ENCODE peak calls at places on chromosome X, in seven cellular contexts. One of them, this sample, is unnamed.

GRCh38 chrX:28584025-28584424 is 3.2 kb upstream of the IL1RAPL1 start:
- DNase-seq in stimulated activated CD4-positive, alpha-beta T cell treated with anti-CD3 and anti-CD28 coated beads, Interleukin-4, amount 100 ng/mL, for 4 hours: no peak
- DNase-seq in Right ventricle myocardium superior: no peak
- DNase-seq in stimulated activated CD8-positive, alpha-beta memory T cell treated with anti-CD3 and anti-CD28 coated beads, Interleukin-12 subunit alpha, Interleukin-12 subunit beta, amount 100 ng/mL, for 1 hour: no peak
- DNase-seq in activated CD8-positive, alpha-beta memory T cell treated with anti-CD3 and anti-CD28 coated beads, Interleukin-2, amount 50 U/mL, for 48 hours: no peak
- DNase-seq in activated naive CD4-positive, alpha-beta T cell treated with anti-CD3 and anti-CD28 coated beads, Interleukin-2, amount 50 U/mL, for 72 hours: no peak
- DNase-seq in SW480: no peak
- DNase-seq in this sample: no peak

GRCh38 chrX:132118361-132118760 is 9.5 kb downstream of the FRMD7 start:
- DNase-seq in stimulated activated CD4-positive, alpha-beta T cell treated with anti-CD3 and anti-CD28 coated beads, Interleukin-4, amount 100 ng/mL, for 4 hours: no peak
- DNase-seq in Right ventricle myocardium superior: no peak
- DNase-seq in stimulated activated CD8-positive, alpha-beta memory T cell treated with anti-CD3 and anti-CD28 coated beads, Interleukin-12 subunit alpha, Interleukin-12 subunit beta, amount 100 ng/mL, for 1 hour: no peak
- DNase-seq in activated CD8-positive, alpha-beta memory T cell treated with anti-CD3 and anti-CD28 coated beads, Interleukin-2, amount 50 U/mL, for 48 hours: no peak
- DNase-seq in activated naive CD4-positive, alpha-beta T cell treated with anti-CD3 and anti-CD28 coated beads, Interleukin-2, amount 50 U/mL, for 72 hours: no peak
- DNase-seq in SW480: no peak
- DNase-seq in this sample: no peak

GRCh38 chrX:15761564-15762191 is 23.6 kb downstream of the CA5B start:
- DNase-seq in stimulated activated CD4-positive, alpha-beta T cell treated with anti-CD3 and anti-CD28 coated beads, Interleukin-4, amount 100 ng/mL, for 4 hours: peak; percentile 4
- DNase-seq in Right ventricle myocardium superior: no peak
- DNase-seq in stimulated activated CD8-positive, alpha-beta memory T cell treated with anti-CD3 and anti-CD28 coated beads, Interleukin-12 subunit alpha, Interleukin-12 subunit beta, amount 100 ng/mL, for 1 hour: no peak
- DNase-seq in activated CD8-positive, alpha-beta memory T cell treated with anti-CD3 and anti-CD28 coated beads, Interleukin-2, amount 50 U/mL, for 48 hours: no peak
- DNase-seq in activated naive CD4-positive, alpha-beta T cell treated with anti-CD3 and anti-CD28 coated beads, Interleukin-2, amount 50 U/mL, for 72 hours: no peak
- DNase-seq in SW480: peak; percentile 16
- DNase-seq in this sample: no peak

GRCh38 chrX:153969904-153970397 is 1.7 kb downstream of the HCFC1 start:
- DNase-seq in stimulated activated CD4-positive, alpha-beta T cell treated with anti-CD3 and anti-CD28 coated beads, Interleukin-4, amount 100 ng/mL, for 4 hours: no peak
- DNase-seq in Right ventricle myocardium superior: peak; percentile 54
- DNase-seq in stimulated activated CD8-positive, alpha-beta memory T cell treated with anti-CD3 and anti-CD28 coated beads, Interleukin-12 subunit alpha, Interleukin-12 subunit beta, amount 100 ng/mL, for 1 hour: no peak
- DNase-seq in activated CD8-positive, alpha-beta memory T cell treated with anti-CD3 and anti-CD28 coated beads, Interleukin-2, amount 50 U/mL, for 48 hours: no peak
- DNase-seq in activated naive CD4-positive, alpha-beta T cell treated with anti-CD3 and anti-CD28 coated beads, Interleukin-2, amount 50 U/mL, for 72 hours: no peak
- DNase-seq in SW480: no peak
- DNase-seq in this sample: no peak

GRCh38 chrX:153780678-153781427 is at the start of gene SRPK3:
- DNase-seq in stimulated activated CD4-positive, alpha-beta T cell treated with anti-CD3 and anti-CD28 coated beads, Interleukin-4, amount 100 ng/mL, for 4 hours: no peak
- DNase-seq in Right ventricle myocardium superior: peak; percentile 53
- DNase-seq in stimulated activated CD8-positive, alpha-beta memory T cell treated with anti-CD3 and anti-CD28 coated beads, Interleukin-12 subunit alpha, Interleukin-12 subunit beta, amount 100 ng/mL, for 1 hour: no peak
- DNase-seq in activated CD8-positive, alpha-beta memory T cell treated with anti-CD3 and anti-CD28 coated beads, Interleukin-2, amount 50 U/mL, for 48 hours: no peak
- DNase-seq in activated naive CD4-positive, alpha-beta T cell treated with anti-CD3 and anti-CD28 coated beads, Interleukin-2, amount 50 U/mL, for 72 hours: no peak
- DNase-seq in SW480: no peak
- DNase-seq in this sample: no peak

GRCh38 chrX:130085551-130085986 is 24.7 kb downstream of the ELF4 start:
- DNase-seq in stimulated activated CD4-positive, alpha-beta T cell treated with anti-CD3 and anti-CD28 coated beads, Interleukin-4, amount 100 ng/mL, for 4 hours: no peak
- DNase-seq in Right ventricle myocardium superior: no peak
- DNase-seq in stimulated activated CD8-positive, alpha-beta memory T cell treated with anti-CD3 and anti-CD28 coated beads, Interleukin-12 subunit alpha, Interleukin-12 subunit beta, amount 100 ng/mL, for 1 hour: no peak
- DNase-seq in activated CD8-positive, alpha-beta memory T cell treated with anti-CD3 and anti-CD28 coated beads, Interleukin-2, amount 50 U/mL, for 48 hours: no peak
- DNase-seq in activated naive CD4-positive, alpha-beta T cell treated with anti-CD3 and anti-CD28 coated beads, Interleukin-2, amount 50 U/mL, for 72 hours: no peak
- DNase-seq in SW480: no peak
- DNase-seq in this sample: no peak

GRCh38 chrX:132412208-132412607 is 76.6 kb downstream of the MBNL3 start:
- DNase-seq in stimulated activated CD4-positive, alpha-beta T cell treated with anti-CD3 and anti-CD28 coated beads, Interleukin-4, amount 100 ng/mL, for 4 hours: no peak
- DNase-seq in Right ventricle myocardium superior: no peak
- DNase-seq in stimulated activated CD8-positive, alpha-beta memory T cell treated with anti-CD3 and anti-CD28 coated beads, Interleukin-12 subunit alpha, Interleukin-12 subunit beta, amount 100 ng/mL, for 1 hour: no peak
- DNase-seq in activated CD8-positive, alpha-beta memory T cell treated with anti-CD3 and anti-CD28 coated beads, Interleukin-2, amount 50 U/mL, for 48 hours: no peak
- DNase-seq in activated naive CD4-positive, alpha-beta T cell treated with anti-CD3 and anti-CD28 coated beads, Interleukin-2, amount 50 U/mL, for 72 hours: no peak
- DNase-seq in SW480: no peak
- DNase-seq in this sample: no peak

GRCh38 chrX:123846598-123847038 is 13.2 kb upstream of the XIAP start:
- DNase-seq in stimulated activated CD4-positive, alpha-beta T cell treated with anti-CD3 and anti-CD28 coated beads, Interleukin-4, amount 100 ng/mL, for 4 hours: no peak
- DNase-seq in Right ventricle myocardium superior: no peak
- DNase-seq in stimulated activated CD8-positive, alpha-beta memory T cell treated with anti-CD3 and anti-CD28 coated beads, Interleukin-12 subunit alpha, Interleukin-12 subunit beta, amount 100 ng/mL, for 1 hour: no peak
- DNase-seq in activated CD8-positive, alpha-beta memory T cell treated with anti-CD3 and anti-CD28 coated beads, Interleukin-2, amount 50 U/mL, for 48 hours: no peak
- DNase-seq in activated naive CD4-positive, alpha-beta T cell treated with anti-CD3 and anti-CD28 coated beads, Interleukin-2, amount 50 U/mL, for 72 hours: no peak
- DNase-seq in SW480: no peak
- DNase-seq in this sample: no peak

GRCh38 chrX:8864151-8864550 is 63.0 kb upstream of the FAM9A start:
- DNase-seq in stimulated activated CD4-positive, alpha-beta T cell treated with anti-CD3 and anti-CD28 coated beads, Interleukin-4, amount 100 ng/mL, for 4 hours: no peak
- DNase-seq in Right ventricle myocardium superior: no peak
- DNase-seq in stimulated activated CD8-positive, alpha-beta memory T cell treated with anti-CD3 and anti-CD28 coated beads, Interleukin-12 subunit alpha, Interleukin-12 subunit beta, amount 100 ng/mL, for 1 hour: no peak
- DNase-seq in activated CD8-positive, alpha-beta memory T cell treated with anti-CD3 and anti-CD28 coated beads, Interleukin-2, amount 50 U/mL, for 48 hours: no peak
- DNase-seq in activated naive CD4-positive, alpha-beta T cell treated with anti-CD3 and anti-CD28 coated beads, Interleukin-2, amount 50 U/mL, for 72 hours: no peak
- DNase-seq in SW480: no peak
- DNase-seq in this sample: no peak

GRCh38 chrX:74510401-74510800 is 89.1 kb downstream of the SLC16A2 start:
- DNase-seq in stimulated activated CD4-positive, alpha-beta T cell treated with anti-CD3 and anti-CD28 coated beads, Interleukin-4, amount 100 ng/mL, for 4 hours: no peak
- DNase-seq in Right ventricle myocardium superior: no peak
- DNase-seq in stimulated activated CD8-positive, alpha-beta memory T cell treated with anti-CD3 and anti-CD28 coated beads, Interleukin-12 subunit alpha, Interleukin-12 subunit beta, amount 100 ng/mL, for 1 hour: no peak
- DNase-seq in activated CD8-positive, alpha-beta memory T cell treated with anti-CD3 and anti-CD28 coated beads, Interleukin-2, amount 50 U/mL, for 48 hours: no peak
- DNase-seq in activated naive CD4-positive, alpha-beta T cell treated with anti-CD3 and anti-CD28 coated beads, Interleukin-2, amount 50 U/mL, for 72 hours: no peak
- DNase-seq in SW480: no peak
- DNase-seq in this sample: no peak

GRCh38 chrX:15418707-15419181 is 34.5 kb upstream of the VEGFD start:
- DNase-seq in stimulated activated CD4-positive, alpha-beta T cell treated with anti-CD3 and anti-CD28 coated beads, Interleukin-4, amount 100 ng/mL, for 4 hours: no peak
- DNase-seq in Right ventricle myocardium superior: no peak
- DNase-seq in stimulated activated CD8-positive, alpha-beta memory T cell treated with anti-CD3 and anti-CD28 coated beads, Interleukin-12 subunit alpha, Interleukin-12 subunit beta, amount 100 ng/mL, for 1 hour: no peak
- DNase-seq in activated CD8-positive, alpha-beta memory T cell treated with anti-CD3 and anti-CD28 coated beads, Interleukin-2, amount 50 U/mL, for 48 hours: no peak
- DNase-seq in activated naive CD4-positive, alpha-beta T cell treated with anti-CD3 and anti-CD28 coated beads, Interleukin-2, amount 50 U/mL, for 72 hours: no peak
- DNase-seq in SW480: no peak
- DNase-seq in this sample: no peak

GRCh38 chrX:16834811-16835210 is 35.4 kb downstream of the RBBP7 start:
- DNase-seq in stimulated activated CD4-positive, alpha-beta T cell treated with anti-CD3 and anti-CD28 coated beads, Interleukin-4, amount 100 ng/mL, for 4 hours: no peak
- DNase-seq in Right ventricle myocardium superior: no peak
- DNase-seq in stimulated activated CD8-positive, alpha-beta memory T cell treated with anti-CD3 and anti-CD28 coated beads, Interleukin-12 subunit alpha, Interleukin-12 subunit beta, amount 100 ng/mL, for 1 hour: no peak
- DNase-seq in activated CD8-positive, alpha-beta memory T cell treated with anti-CD3 and anti-CD28 coated beads, Interleukin-2, amount 50 U/mL, for 48 hours: no peak
- DNase-seq in activated naive CD4-positive, alpha-beta T cell treated with anti-CD3 and anti-CD28 coated beads, Interleukin-2, amount 50 U/mL, for 72 hours: no peak
- DNase-seq in SW480: no peak
- DNase-seq in this sample: no peak

GRCh38 chrX:56792270-56793111 is 63.4 kb downstream of the NBDY start:
- DNase-seq in stimulated activated CD4-positive, alpha-beta T cell treated with anti-CD3 and anti-CD28 coated beads, Interleukin-4, amount 100 ng/mL, for 4 hours: no peak
- DNase-seq in Right ventricle myocardium superior: no peak
- DNase-seq in stimulated activated CD8-positive, alpha-beta memory T cell treated with anti-CD3 and anti-CD28 coated beads, Interleukin-12 subunit alpha, Interleukin-12 subunit beta, amount 100 ng/mL, for 1 hour: no peak
- DNase-seq in activated CD8-positive, alpha-beta memory T cell treated with anti-CD3 and anti-CD28 coated beads, Interleukin-2, amount 50 U/mL, for 48 hours: peak; percentile 12
- DNase-seq in activated naive CD4-positive, alpha-beta T cell treated with anti-CD3 and anti-CD28 coated beads, Interleukin-2, amount 50 U/mL, for 72 hours: no peak
- DNase-seq in SW480: no peak
- DNase-seq in this sample: no peak

GRCh38 chrX:111010151-111010550 is 85.8 kb upstream of the PAK3 start:
- DNase-seq in stimulated activated CD4-positive, alpha-beta T cell treated with anti-CD3 and anti-CD28 coated beads, Interleukin-4, amount 100 ng/mL, for 4 hours: no peak
- DNase-seq in Right ventricle myocardium superior: no peak
- DNase-seq in stimulated activated CD8-positive, alpha-beta memory T cell treated with anti-CD3 and anti-CD28 coated beads, Interleukin-12 subunit alpha, Interleukin-12 subunit beta, amount 100 ng/mL, for 1 hour: no peak
- DNase-seq in activated CD8-positive, alpha-beta memory T cell treated with anti-CD3 and anti-CD28 coated beads, Interleukin-2, amount 50 U/mL, for 48 hours: no peak
- DNase-seq in activated naive CD4-positive, alpha-beta T cell treated with anti-CD3 and anti-CD28 coated beads, Interleukin-2, amount 50 U/mL, for 72 hours: no peak
- DNase-seq in SW480: no peak
- DNase-seq in this sample: no peak

GRCh38 chrX:24241822-24242648 is 71.8 kb downstream of the SUPT20HL2 start:
- DNase-seq in stimulated activated CD4-positive, alpha-beta T cell treated with anti-CD3 and anti-CD28 coated beads, Interleukin-4, amount 100 ng/mL, for 4 hours: no peak
- DNase-seq in Right ventricle myocardium superior: no peak
- DNase-seq in stimulated activated CD8-positive, alpha-beta memory T cell treated with anti-CD3 and anti-CD28 coated beads, Interleukin-12 subunit alpha, Interleukin-12 subunit beta, amount 100 ng/mL, for 1 hour: no peak
- DNase-seq in activated CD8-positive, alpha-beta memory T cell treated with anti-CD3 and anti-CD28 coated beads, Interleukin-2, amount 50 U/mL, for 48 hours: no peak
- DNase-seq in activated naive CD4-positive, alpha-beta T cell treated with anti-CD3 and anti-CD28 coated beads, Interleukin-2, amount 50 U/mL, for 72 hours: no peak
- DNase-seq in SW480: peak; percentile 33
- DNase-seq in this sample: no peak

GRCh38 chrX:43973249-43973672 is at the start of gene NDP:
- DNase-seq in stimulated activated CD4-positive, alpha-beta T cell treated with anti-CD3 and anti-CD28 coated beads, Interleukin-4, amount 100 ng/mL, for 4 hours: no peak
- DNase-seq in Right ventricle myocardium superior: no peak
- DNase-seq in stimulated activated CD8-positive, alpha-beta memory T cell treated with anti-CD3 and anti-CD28 coated beads, Interleukin-12 subunit alpha, Interleukin-12 subunit beta, amount 100 ng/mL, for 1 hour: no peak
- DNase-seq in activated CD8-positive, alpha-beta memory T cell treated with anti-CD3 and anti-CD28 coated beads, Interleukin-2, amount 50 U/mL, for 48 hours: no peak
- DNase-seq in activated naive CD4-positive, alpha-beta T cell treated with anti-CD3 and anti-CD28 coated beads, Interleukin-2, amount 50 U/mL, for 72 hours: no peak
- DNase-seq in SW480: peak; percentile 33
- DNase-seq in this sample: no peak

GRCh38 chrX:31036895-31037294 is 34.9 kb downstream of the FTHL17 start:
- DNase-seq in stimulated activated CD4-positive, alpha-beta T cell treated with anti-CD3 and anti-CD28 coated beads, Interleukin-4, amount 100 ng/mL, for 4 hours: no peak
- DNase-seq in Right ventricle myocardium superior: peak; percentile 34
- DNase-seq in stimulated activated CD8-positive, alpha-beta memory T cell treated with anti-CD3 and anti-CD28 coated beads, Interleukin-12 subunit alpha, Interleukin-12 subunit beta, amount 100 ng/mL, for 1 hour: no peak
- DNase-seq in activated CD8-positive, alpha-beta memory T cell treated with anti-CD3 and anti-CD28 coated beads, Interleukin-2, amount 50 U/mL, for 48 hours: no peak
- DNase-seq in activated naive CD4-positive, alpha-beta T cell treated with anti-CD3 and anti-CD28 coated beads, Interleukin-2, amount 50 U/mL, for 72 hours: no peak
- DNase-seq in SW480: peak; percentile 28
- DNase-seq in this sample: no peak

GRCh38 chrX:24298191-24298590 is 15.7 kb downstream of the SUPT20HL2 start:
- DNase-seq in stimulated activated CD4-positive, alpha-beta T cell treated with anti-CD3 and anti-CD28 coated beads, Interleukin-4, amount 100 ng/mL, for 4 hours: no peak
- DNase-seq in Right ventricle myocardium superior: no peak
- DNase-seq in stimulated activated CD8-positive, alpha-beta memory T cell treated with anti-CD3 and anti-CD28 coated beads, Interleukin-12 subunit alpha, Interleukin-12 subunit beta, amount 100 ng/mL, for 1 hour: no peak
- DNase-seq in activated CD8-positive, alpha-beta memory T cell treated with anti-CD3 and anti-CD28 coated beads, Interleukin-2, amount 50 U/mL, for 48 hours: no peak
- DNase-seq in activated naive CD4-positive, alpha-beta T cell treated with anti-CD3 and anti-CD28 coated beads, Interleukin-2, amount 50 U/mL, for 72 hours: no peak
- DNase-seq in SW480: no peak
- DNase-seq in this sample: no peak

GRCh38 chrX:73577368-73577767 is 14.4 kb downstream of the CHIC1 start:
- DNase-seq in stimulated activated CD4-positive, alpha-beta T cell treated with anti-CD3 and anti-CD28 coated beads, Interleukin-4, amount 100 ng/mL, for 4 hours: no peak
- DNase-seq in Right ventricle myocardium superior: no peak
- DNase-seq in stimulated activated CD8-positive, alpha-beta memory T cell treated with anti-CD3 and anti-CD28 coated beads, Interleukin-12 subunit alpha, Interleukin-12 subunit beta, amount 100 ng/mL, for 1 hour: no peak
- DNase-seq in activated CD8-positive, alpha-beta memory T cell treated with anti-CD3 and anti-CD28 coated beads, Interleukin-2, amount 50 U/mL, for 48 hours: no peak
- DNase-seq in activated naive CD4-positive, alpha-beta T cell treated with anti-CD3 and anti-CD28 coated beads, Interleukin-2, amount 50 U/mL, for 72 hours: no peak
- DNase-seq in SW480: peak; percentile 86
- DNase-seq in this sample: no peak

GRCh38 chrX:150854856-150855255 is 43.6 kb downstream of the CD99L2 start:
- DNase-seq in stimulated activated CD4-positive, alpha-beta T cell treated with anti-CD3 and anti-CD28 coated beads, Interleukin-4, amount 100 ng/mL, for 4 hours: no peak
- DNase-seq in Right ventricle myocardium superior: no peak
- DNase-seq in stimulated activated CD8-positive, alpha-beta memory T cell treated with anti-CD3 and anti-CD28 coated beads, Interleukin-12 subunit alpha, Interleukin-12 subunit beta, amount 100 ng/mL, for 1 hour: no peak
- DNase-seq in activated CD8-positive, alpha-beta memory T cell treated with anti-CD3 and anti-CD28 coated beads, Interleukin-2, amount 50 U/mL, for 48 hours: no peak
- DNase-seq in activated naive CD4-positive, alpha-beta T cell treated with anti-CD3 and anti-CD28 coated beads, Interleukin-2, amount 50 U/mL, for 72 hours: no peak
- DNase-seq in SW480: no peak
- DNase-seq in this sample: no peak

This sample was measured in upper lobe of left lung.